ENCODE peak calls at places on chromosomes 7 and 10, in nine cellular contexts. J is SK-N-SH, G is endothelial cell of umbilical vein, U is transverse colon, O is Panc1, S is HCT116, V is K562, A is HepG2, C is stomach. B is an unnamed sample.

GRCh38 chr10:59362184-59362966 is at the start of gene FAM13C:
- DNase-seq in J (peak; percentile 83), G (peak; percentile 42), U (peak; percentile 68), O (no peak), S (no peak), V (no peak), A (peak; percentile 7), C (peak; percentile 66), B (peak; percentile 83)

GRCh38 chr7:118794419-118794818 is 569.9 kb downstream of the ANKRD7 start:
- DNase-seq in J (no peak), G (no peak), U (no peak), O (no peak), S (no peak), V (no peak), A (no peak), C (no peak), B (no peak)

GRCh38 chr7:90187507-90188050 is 24.0 kb upstream of the STEAP2 start:
- DNase-seq in J (no peak), G (no peak), U (no peak), O (no peak), S (no peak), V (no peak), A (no peak), C (no peak), B (no peak)

GRCh38 chr10:24958701-24959392 is 6.4 kb upstream of the PRTFDC1 start:
- DNase-seq in J (no peak), G (peak; percentile 76), U (peak; percentile 18), O (no peak), S (no peak), V (peak; percentile 48), A (no peak), C (no peak), B (no peak)

GRCh38 chr10:119203006-119203405 is 4.4 kb upstream of the GRK5 start:
- DNase-seq in J (no peak), G (peak; percentile 86), U (no peak), O (no peak), S (no peak), V (no peak), A (peak; percentile 55), C (no peak), B (no peak)

GRCh38 chr7:13920053-13920697 is 69.3 kb downstream of the ETV1 start:
- DNase-seq in J (peak; percentile 57), G (peak; percentile 99), U (peak; percentile 20), O (peak; percentile 99), S (peak; percentile 96), V (peak; percentile 9), A (peak; percentile 0), C (no peak), B (peak; percentile 51)

GRCh38 chr7:2523941-2524807 is 4.6 kb downstream of the LFNG start:
- DNase-seq in J (peak; percentile 91), G (peak; percentile 83), U (peak; percentile 95), O (no peak), S (peak; percentile 84), V (peak; percentile 61), A (peak; percentile 62), C (peak; percentile 97), B (peak; percentile 96)

GRCh38 chr7:25831901-25832411 is 320.0 kb upstream of the NFE2L3 start:
- DNase-seq in J (no peak), G (no peak), U (no peak), O (no peak), S (no peak), V (no peak), A (no peak), C (no peak), B (no peak)

GRCh38 chr7:1499367-1500029 is 4.7 kb downstream of the INTS1 start:
- DNase-seq in J (no peak), G (no peak), U (no peak), O (no peak), S (no peak), V (no peak), A (no peak), C (no peak), B (no peak)

GRCh38 chr10:100872034-100872791 is 40.5 kb upstream of the SLF2 start:
- DNase-seq in J (peak; percentile 91), G (peak; percentile 28), U (peak; percentile 17), O (peak; percentile 33), S (peak; percentile 51), V (peak; percentile 79), A (no peak), C (no peak), B (no peak)

GRCh38 chr10:12782537-12782936 is 219.0 kb downstream of the CCDC3 start:
- DNase-seq in J (peak; percentile 64), G (peak; percentile 58), U (peak; percentile 47), O (peak; percentile 12), S (peak; percentile 42), V (peak; percentile 77), A (peak; percentile 29), C (peak; percentile 47), B (peak; percentile 13)

GRCh38 chr10:118374404-118374803 is 32.3 kb upstream of the FAM204A start:
- DNase-seq in J (no peak), G (no peak), U (no peak), O (no peak), S (no peak), V (no peak), A (no peak), C (no peak), B (no peak)

GRCh38 chr10:114643158-114643557 is 14.9 kb downstream of the ABLIM1 start:
- DNase-seq in J (no peak), G (no peak), U (no peak), O (no peak), S (no peak), V (no peak), A (no peak), C (no peak), B (no peak)

GRCh38 chr7:23449941-23450340 is 20.4 kb downstream of the IGF2BP3 start:
- DNase-seq in J (no peak), G (no peak), U (no peak), O (no peak), S (no peak), V (no peak), A (no peak), C (no peak), B (no peak)

GRCh38 chr10:66747451-66747850 is 178.4 kb upstream of the LRRTM3 start:
- DNase-seq in J (no peak), G (no peak), U (no peak), O (no peak), S (peak; percentile 46), V (no peak), A (no peak), C (no peak), B (no peak)

GRCh38 chr10:75428434-75429158 is 2.8 kb upstream of the LRMDA start:
- DNase-seq in J (no peak), G (peak; percentile 49), U (no peak), O (no peak), S (no peak), V (no peak), A (no peak), C (no peak), B (no peak)

GRCh38 chr10:75429159-75429827 is 2.1 kb upstream of the LRMDA start:
- DNase-seq in J (no peak), G (no peak), U (no peak), O (no peak), S (no peak), V (no peak), A (no peak), C (no peak), B (no peak)

GRCh38 chr10:75431180-75432111 is at the start of gene LRMDA:
- DNase-seq in J (peak; percentile 78), G (no peak), U (peak; percentile 42), O (no peak), S (no peak), V (no peak), A (peak; percentile 83), C (peak; percentile 66), B (peak; percentile 12)

GRCh38 chr10:75432176-75432575 is 752 bp downstream of the LRMDA start:
- DNase-seq in J (no peak), G (no peak), U (no peak), O (no peak), S (no peak), V (no peak), A (peak; percentile 43), C (peak; percentile 56), B (no peak)

GRCh38 chr10:75430000-75430763 is 1.2 kb upstream of the LRMDA start:
- DNase-seq in J (no peak), G (peak; percentile 45), U (peak; percentile 43), O (no peak), S (no peak), V (peak; percentile 39), A (peak; percentile 97), C (peak; percentile 70), B (peak; percentile 22)
- H3K27ac ChIP-seq in J (no peak overlapping the region), G (no peak overlapping the region), U (peak overlapping the region; percentile 65), O (no peak overlapping the region), S (no peak overlapping the region), V (no peak overlapping the region), A (peak overlapping the region; percentile 92), C (peak overlapping the region; percentile 59), B (peak overlapping the region; percentile 29)

GRCh38 chr10:76416642-76417041 is 985.2 kb downstream of the LRMDA start:
- DNase-seq in J (no peak), G (no peak), U (no peak), O (no peak), S (no peak), V (no peak), A (no peak), C (no peak), B (no peak)

GRCh38 chr10:76408646-76409045 is 977.2 kb downstream of the LRMDA start:
- DNase-seq in J (no peak), G (no peak), U (no peak), O (no peak), S (no peak), V (no peak), A (no peak), C (no peak), B (no peak)

GRCh38 chr10:76405932-76406331 is 974.5 kb downstream of the LRMDA start:
- DNase-seq in J (no peak), G (no peak), U (no peak), O (no peak), S (no peak), V (no peak), A (no peak), C (no peak), B (no peak)

GRCh38 chr10:76415559-76415958 is 984.1 kb downstream of the LRMDA start:
- DNase-seq in J (no peak), G (no peak), U (peak; percentile 31), O (no peak), S (no peak), V (no peak), A (no peak), C (no peak), B (no peak)

GRCh38 chr10:76411719-76412435 is 980.5 kb downstream of the LRMDA start:
- DNase-seq in J (no peak), G (no peak), U (peak; percentile 20), O (no peak), S (no peak), V (no peak), A (no peak), C (no peak), B (no peak)
- TF ChIP-seq POLR2AphosphoS5 in J (no peak), G (no peak), U (no peak), O (no peak), S (no peak), V (no peak), A (no peak), C (peak; percentile 46), B (no peak)

GRCh38 chr7:56471811-56472210 is 355.6 kb upstream of the NUPR2 start:
- DNase-seq in J (no peak), G (no peak), U (no peak), O (no peak), S (no peak), V (no peak), A (no peak), C (no peak), B (no peak)
- H3K9me3 ChIP-seq in J (peaks cover 32% of the 10 kb centered on the region), G (peaks cover 23% of the 10 kb centered on the region), U (peaks cover 60% of the 10 kb centered on the region), O (peaks cover 35% of the 10 kb centered on the region), S (peaks cover 28% of the 10 kb centered on the region), V (no peaks in the 10 kb centered on the region), A (peaks cover 96% of the 10 kb centered on the region), C (peaks cover 39% of the 10 kb centered on the region), B (no peaks in the 10 kb centered on the region)

GRCh38 chr10:62075912-62076311 is 174.4 kb downstream of the ARID5B start:
- DNase-seq in J (no peak), G (no peak), U (no peak), O (no peak), S (no peak), V (no peak), A (no peak), C (no peak), B (no peak)
- H3K27ac ChIP-seq in J (no peak overlapping the region), G (no peak overlapping the region), U (peak overlapping the region; percentile 28), O (peak overlapping the region; percentile 14), S (no peak overlapping the region), V (no peak overlapping the region), A (no peak overlapping the region), C (no peak overlapping the region), B (peak overlapping the region; percentile 61)

B was measured in prostate gland.